ENCODE peak calls at places on chromosomes 11 and 22, in seven cellular contexts. K, Z, J, G, T, U and N are unnamed samples.

GRCh38 chr11:31690041-31690440 is 121.1 kb downstream of the PAX6 start:
- DNase-seq in K (no peak), G (no peak), Z (no peak), U (no peak), T (no peak), J (no peak), N (no peak)

GRCh38 chr11:38411149-38411548 is 1813.1 kb upstream of the RAG2 start:
- DNase-seq in T (no peak), K (peak; percentile 8), Z (no peak), U (no peak), G (no peak), J (no peak), N (no peak)

GRCh38 chr11:71129624-71130023 is 122.8 kb downstream of the SHANK2 start:
- DNase-seq in G (no peak), Z (no peak), J (no peak), K (no peak), T (no peak), U (no peak), N (no peak)

GRCh38 chr11:75140269-75141138 is 10.4 kb upstream of the SLCO2B1 start:
- DNase-seq in K (peak; percentile 86), G (peak; percentile 12), J (peak; percentile 79), Z (peak; percentile 34), T (peak; percentile 47), U (peak; percentile 81), N (peak; percentile 61)

GRCh38 chr11:70522613-70523311 is 124.4 kb downstream of the CTTN start:
- DNase-seq in K (no peak), Z (no peak), G (no peak), U (no peak), J (peak; percentile 37), T (no peak), N (no peak)

GRCh38 chr11:24391165-24391564 is 105.7 kb upstream of the LUZP2 start:
- DNase-seq in Z (no peak), K (no peak), J (no peak), T (no peak), U (no peak), G (no peak), N (no peak)

GRCh38 chr22:23248583-23248982 is 68.3 kb downstream of the BCR start:
- DNase-seq in Z (no peak), U (peak; percentile 79), J (no peak), T (peak; percentile 53), G (no peak), K (peak; percentile 72), N (no peak)

GRCh38 chr22:38469306-38469781 is 1.4 kb downstream of the KDELR3 start:
- DNase-seq in Z (no peak), T (no peak), G (no peak), J (no peak), U (no peak), K (no peak), N (no peak)

GRCh38 chr11:58616594-58616993 is 5.9 kb upstream of the CNTF start:
- DNase-seq in K (no peak), T (no peak), J (no peak), Z (no peak), U (no peak), G (no peak), N (no peak)

GRCh38 chr11:31643831-31644230 is 134.3 kb downstream of the ELP4 start:
- DNase-seq in J (no peak), U (no peak), K (no peak), T (no peak), G (no peak), Z (no peak), N (no peak)

GRCh38 chr11:113627297-113627696 is 78.8 kb downstream of the TMPRSS5 start:
- DNase-seq in T (no peak), Z (no peak), J (no peak), U (no peak), G (no peak), K (no peak), N (no peak)

GRCh38 chr22:49663311-49663711 is 164.4 kb downstream of the BRD1 start:
- DNase-seq in J (no peak), G (no peak), T (no peak), U (no peak), K (no peak), Z (no peak), N (no peak)

GRCh38 chr22:35098921-35099320 is 33.0 kb downstream of the ISX start:
- DNase-seq in K (no peak), U (no peak), J (no peak), Z (no peak), G (no peak), T (no peak), N (no peak)

GRCh38 chr11:23252426-23252825 is 392.2 kb upstream of the CCDC179 start:
- DNase-seq in K (no peak), Z (no peak), J (no peak), G (no peak), T (no peak), U (no peak), N (no peak)

GRCh38 chr11:43515090-43515489 is 156.4 kb downstream of the TTC17 start:
- DNase-seq in G (no peak), Z (no peak), T (peak; percentile 23), U (peak; percentile 47), K (peak; percentile 76), J (peak; percentile 31), N (no peak)

GRCh38 chr22:31087744-31088215 is 6.7 kb downstream of the SMTN start:
- DNase-seq in Z (no peak), K (no peak), G (no peak), J (peak; percentile 8), U (no peak), T (no peak), N (no peak)

GRCh38 chr22:31090217-31091085 is 9.3 kb downstream of the SMTN start:
- DNase-seq in Z (no peak), U (no peak), T (no peak), K (no peak), J (peak; percentile 24), G (no peak), N (no peak)

GRCh38 chr22:31088233-31088986 is 7.3 kb downstream of the SMTN start:
- DNase-seq in J (peak; percentile 5), G (no peak), U (no peak), Z (no peak), K (no peak), T (no peak), N (no peak)

GRCh38 chr22:31091106-31091975 is 10.2 kb downstream of the SMTN start:
- DNase-seq in Z (no peak), G (no peak), U (no peak), T (no peak), J (peak; percentile 11), K (peak; percentile 30), N (no peak)

DNA sequence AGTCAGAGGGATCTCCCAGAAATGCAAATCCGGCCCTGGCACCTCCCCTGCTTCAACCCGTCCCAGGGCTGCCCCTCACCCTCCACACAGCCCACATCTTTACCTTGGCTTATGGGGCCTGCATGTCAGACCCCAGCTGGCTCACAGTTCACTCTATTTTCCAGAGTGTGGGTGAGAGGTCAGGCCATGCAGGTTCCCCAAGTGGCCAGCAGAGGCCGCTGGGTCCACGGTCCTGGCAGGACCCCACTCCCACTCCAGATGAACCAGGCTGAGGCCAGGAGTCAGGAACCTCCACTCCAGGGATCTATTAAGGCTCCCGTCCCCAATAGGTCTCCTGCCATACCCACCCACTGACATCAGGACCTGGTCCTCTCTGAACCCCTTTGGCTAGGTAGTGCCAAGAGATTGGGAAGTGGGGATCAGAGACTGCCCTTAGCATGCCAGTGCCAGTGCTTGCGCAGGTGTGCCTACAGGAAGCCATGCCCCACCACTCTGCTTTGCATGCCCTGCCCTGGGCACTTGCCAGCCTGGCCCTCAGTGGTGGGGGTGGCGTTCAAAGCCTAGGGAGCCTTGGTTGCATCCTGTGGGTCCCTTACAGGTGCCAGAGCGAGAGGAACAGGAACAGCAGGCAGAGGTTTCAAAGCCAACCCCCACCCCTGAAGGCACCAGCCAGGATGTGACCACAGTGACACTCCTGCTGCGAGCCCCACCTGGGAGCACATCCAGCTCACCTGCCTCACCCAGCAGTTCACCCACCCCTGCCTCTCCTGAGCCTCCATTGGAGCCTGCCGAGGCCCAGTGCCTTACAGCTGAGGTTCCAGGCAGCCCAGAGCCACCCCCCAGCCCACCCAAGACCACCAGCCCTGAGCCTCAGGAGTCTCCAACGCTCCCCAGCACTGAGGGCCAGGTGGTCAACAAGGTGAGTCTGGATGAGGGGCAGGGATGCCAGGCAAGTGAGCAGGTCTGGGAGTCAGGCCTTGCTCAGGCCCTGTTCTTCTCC is 8.3 kb downstream of the SMTN start:
- DNase-seq in K (peak; percentile 59), U (peak; percentile 61), J (peak; percentile 90), G (no peak), T (no peak), Z (no peak), N (no peak)
- TF ChIP-seq REST in K (no peak), U (no peak), J (no peak), G (no peak), T (no peak), Z (no peak), N (no peak)

GRCh38 chr11:130675456-130675855 is 227.0 kb downstream of the ADAMTS15 start:
- DNase-seq in J (no peak), T (no peak), K (no peak), Z (no peak), U (no peak), G (no peak), N (no peak)

GRCh38 chr11:130675917-130676316 is 227.5 kb downstream of the ADAMTS15 start:
- DNase-seq in K (no peak), U (no peak), G (no peak), T (no peak), Z (no peak), J (no peak), N (no peak)

GRCh38 chr11:130679247-130679646 is 230.8 kb downstream of the ADAMTS15 start:
- DNase-seq in J (no peak), G (no peak), U (no peak), T (no peak), Z (no peak), K (no peak), N (no peak)

GRCh38 chr11:130674686-130675085 is 226.2 kb downstream of the ADAMTS15 start:
- DNase-seq in G (no peak), U (no peak), K (no peak), J (no peak), T (no peak), Z (no peak), N (no peak)

GRCh38 chr11:130677486-130678153 is 229.2 kb downstream of the ADAMTS15 start:
- DNase-seq in T (peak; percentile 32), Z (no peak), J (no peak), U (no peak), K (peak; percentile 84), G (no peak), N (no peak)
- TF ChIP-seq CTCF in T (no peak), Z (no peak), J (no peak), U (no peak), K (no peak), G (no peak), N (no peak)

GRCh38 chr11:74043450-74043849 is 34.6 kb upstream of the UCP3 start:
- DNase-seq in Z (no peak), J (no peak), T (no peak), G (no peak), K (no peak), U (no peak), N (no peak)
- H3K36me3 ChIP-seq in Z (peaks cover 6% of the 10 kb centered on the region), J (peaks cover 15% of the 10 kb centered on the region), T (peaks cover 15% of the 10 kb centered on the region), G (peaks cover 5% of the 10 kb centered on the region), K (peaks cover 4% of the 10 kb centered on the region), U (peaks cover 24% of the 10 kb centered on the region), N (peaks cover 2% of the 10 kb centered on the region)

DNA sequence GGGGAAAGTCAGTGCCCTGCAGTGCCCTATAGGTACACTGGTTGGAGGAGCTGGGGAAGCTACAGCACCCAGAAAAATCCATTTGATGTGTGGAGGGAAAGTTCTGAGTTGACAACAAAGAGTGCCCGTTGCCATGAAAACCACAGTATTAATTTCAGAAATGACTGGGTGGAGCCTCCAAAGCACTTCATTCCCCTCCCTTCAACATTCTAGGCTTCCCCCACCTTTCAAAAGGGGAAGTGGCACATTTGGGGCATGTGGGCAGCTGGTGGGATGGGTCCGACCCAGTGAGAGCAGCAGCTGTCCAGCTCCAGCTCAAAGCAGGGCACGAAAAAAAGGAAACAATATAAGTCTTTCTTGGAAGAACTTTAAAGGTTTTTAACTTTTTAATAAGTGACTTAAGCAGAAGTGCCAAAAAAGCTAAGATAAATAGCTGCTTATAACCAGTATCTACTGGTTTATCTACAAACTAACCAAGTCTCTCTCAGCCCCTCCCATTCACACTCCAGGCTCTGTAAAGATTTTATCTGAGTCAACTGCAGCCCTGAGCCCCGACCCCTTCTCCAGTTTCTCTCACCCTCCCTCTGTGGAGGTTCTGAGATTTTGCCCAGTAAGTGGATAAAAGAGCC is 9.0 kb upstream of the AHNAK start:
- DNase-seq in J (peak; percentile 43), K (peak; percentile 32), G (peak; percentile 92), U (no peak), Z (no peak), T (no peak), N (no peak)
- TF ChIP-seq REST in J (no peak), K (no peak), G (peak; percentile 63), U (no peak), Z (no peak), T (no peak), N (no peak)